ENCODE peak calls at places on chromosomes 5 and 9, in six cellular contexts. I, N, Q, J, O and D are unnamed samples.

GRCh38 chr5:141870226-141870625 is 8.0 kb downstream of the PCDH1 start:
- DNase-seq in I (no peak), N (no peak), Q (no peak), J (no peak), O (no peak), D (no peak)

GRCh38 chr5:57441557-57441956 is 41.1 kb downstream of the ACTBL2 start:
- DNase-seq in I (peak; percentile 82), N (no peak), Q (peak; percentile 98), J (no peak), O (peak; percentile 75), D (no peak)

GRCh38 chr5:136729901-136730355 is 364.6 kb upstream of the TRPC7 start:
- DNase-seq in I (peak; percentile 37), N (no peak), Q (peak; percentile 50), J (no peak), O (peak; percentile 68), D (no peak)

GRCh38 chr9:14747116-14747515 is 24.6 kb upstream of the CER1 start:
- DNase-seq in I (peak; percentile 26), N (no peak), Q (no peak), J (no peak), O (no peak), D (peak; percentile 43)

GRCh38 chr5:67303356-67303755 is 106.8 kb upstream of the CD180 start:
- DNase-seq in I (peak; percentile 84), N (no peak), Q (peak; percentile 43), J (no peak), O (no peak), D (no peak)

GRCh38 chr9:135281151-135281550 is 193.7 kb downstream of the OLFM1 start:
- DNase-seq in I (peak; percentile 17), N (no peak), Q (no peak), J (no peak), O (no peak), D (peak; percentile 36)

GRCh38 chr9:105308448-105309412 is 64.3 kb downstream of the SLC44A1 start:
- DNase-seq in I (no peak), N (no peak), Q (no peak), J (no peak), O (no peak), D (no peak)

GRCh38 chr5:88438006-88438405 is 169.4 kb upstream of the TMEM161B start:
- DNase-seq in I (peak; percentile 19), N (no peak), Q (no peak), J (no peak), O (peak; percentile 40), D (peak; percentile 5)

GRCh38 chr5:74875994-74876791 is 10.0 kb upstream of the FAM169A start:
- DNase-seq in I (no peak), N (no peak), Q (no peak), J (no peak), O (no peak), D (no peak)

GRCh38 chr9:15249042-15249818 is 57.8 kb downstream of the TTC39B start:
- DNase-seq in I (no peak), N (no peak), Q (peak; percentile 74), J (no peak), O (no peak), D (peak; percentile 45)

GRCh38 chr5:178544166-178544834 is 45.9 kb downstream of the COL23A1 start:
- DNase-seq in I (no peak), N (no peak), Q (no peak), J (no peak), O (no peak), D (no peak)

GRCh38 chr5:141941307-141941706 is 16.7 kb downstream of the PCDH12 start:
- DNase-seq in I (no peak), N (no peak), Q (peak; percentile 17), J (no peak), O (no peak), D (no peak)

GRCh38 chr9:134375011-134375390 is 48.7 kb downstream of the RXRA start:
- DNase-seq in I (peak; percentile 80), N (no peak), Q (peak; percentile 58), J (no peak), O (no peak), D (no peak)

GRCh38 chr9:72680593-72681317 is 159.3 kb downstream of the TMC1 start:
- DNase-seq in I (no peak), N (no peak), Q (no peak), J (no peak), O (no peak), D (peak; percentile 74)

GRCh38 chr5:96474073-96474472 is 41.0 kb upstream of the PCSK1 start:
- DNase-seq in I (no peak), N (no peak), Q (no peak), J (no peak), O (no peak), D (no peak)

GRCh38 chr9:33393581-33393980 is 8.8 kb downstream of the AQP7 start:
- DNase-seq in I (no peak), N (no peak), Q (peak; percentile 7), J (no peak), O (no peak), D (no peak)

GRCh38 chr5:136034976-136035375 is 6.2 kb downstream of the TGFBI start:
- DNase-seq in I (no peak), N (no peak), Q (no peak), J (no peak), O (no peak), D (no peak)

GRCh38 chr9:137029058-137029922 is 1.3 kb upstream of the ABCA2 start:
- DNase-seq in I (peak; percentile 70), N (peak; percentile 70), Q (peak; percentile 67), J (peak; percentile 80), O (peak; percentile 49), D (peak; percentile 84)

GRCh38 chr9:77000330-77000729 is 19.1 kb upstream of the FOXB2 start:
- DNase-seq in I (no peak), N (no peak), Q (no peak), J (no peak), O (no peak), D (no peak)

GRCh38 chr9:15469406-15469805 is 41.4 kb downstream of the PSIP1 start:
- DNase-seq in I (no peak), N (no peak), Q (no peak), J (no peak), O (no peak), D (no peak)

GRCh38 chr9:23803216-23803615 is 22.8 kb downstream of the ELAVL2 start:
- DNase-seq in I (no peak), N (no peak), Q (no peak), J (no peak), O (no peak), D (no peak)

GRCh38 chr9:76433851-76434250 is 25.1 kb upstream of the GCNT1 start:
- DNase-seq in I (peak; percentile 22), N (no peak), Q (no peak), J (no peak), O (no peak), D (no peak)

GRCh38 chr9:93964685-93965084 is 9.5 kb upstream of the BARX1 start:
- DNase-seq in I (no peak), N (peak; percentile 0), Q (no peak), J (no peak), O (no peak), D (no peak)

GRCh38 chr5:68337235-68337634 is 121.7 kb downstream of the PIK3R1 start:
- DNase-seq in I (no peak), N (no peak), Q (no peak), J (no peak), O (no peak), D (no peak)

GRCh38 chr5:157708866-157709265 is 22.4 kb upstream of the THG1L start:
- DNase-seq in I (no peak), N (no peak), Q (peak; percentile 35), J (no peak), O (no peak), D (no peak)

GRCh38 chr5:172683264-172683663 is 42.2 kb downstream of the NEURL1B start:
- DNase-seq in I (no peak), N (no peak), Q (no peak), J (no peak), O (no peak), D (peak; percentile 49)

GRCh38 chr9:129320575-129321311 is 142.7 kb upstream of the IER5L start:
- DNase-seq in I (peak; percentile 32), N (peak; percentile 78), Q (peak; percentile 92), J (no peak), O (no peak), D (peak; percentile 81)

GRCh38 chr5:126031989-126032716 is 391.1 kb upstream of the GRAMD2B start:
- DNase-seq in I (peak; percentile 85), N (no peak), Q (peak; percentile 89), J (no peak), O (no peak), D (no peak)

GRCh38 chr9:127583605-127584053 is 28.4 kb upstream of the STXBP1 start:
- DNase-seq in I (peak; percentile 70), N (no peak), Q (peak; percentile 69), J (no peak), O (no peak), D (no peak)

GRCh38 chr5:100904259-100904822 is 1.3 kb upstream of the ST8SIA4 start:
- DNase-seq in I (no peak), N (no peak), Q (no peak), J (no peak), O (no peak), D (peak; percentile 6)

GRCh38 chr5:98810206-98810605 is 36.7 kb downstream of the RGMB start:
- DNase-seq in I (no peak), N (no peak), Q (no peak), J (no peak), O (no peak), D (no peak)